ENCODE peak calls at places on chromosomes 12 and 14, in six cellular contexts. Q, V, H, B, L and W are unnamed samples. For H3K4me1, the result is how much of the 10 kb centered on the place peaks cover.

GRCh38 chr12:67698711-67699603 is 50.4 kb downstream of the DYRK2 start:
- DNase-seq in Q (no peak), V (no peak), H (no peak), B (no peak), L (no peak), W (no peak)

GRCh38 chr12:39780527-39781446 is 161.2 kb upstream of the ABCD2 start:
- DNase-seq in Q (no peak), V (no peak), H (no peak), B (no peak), L (no peak), W (no peak)

GRCh38 chr12:51994959-51995358 is 11.8 kb upstream of the TAMALIN start:
- DNase-seq in Q (no peak), V (no peak), H (no peak), B (no peak), L (no peak), W (no peak)

GRCh38 chr14:76055330-76055729 is 69.8 kb downstream of the IFT43 start:
- DNase-seq in Q (no peak), V (no peak), H (no peak), B (no peak), L (no peak), W (no peak)

GRCh38 chr12:112116232-112117060 is 7.9 kb upstream of the NAA25 start:
- DNase-seq in Q (peak), V (peak), H (peak), B (no peak), L (peak), W (peak)

GRCh38 chr12:106861984-106862894 is 87.8 kb downstream of the RIC8B start:
- DNase-seq in Q (no peak), V (no peak), H (no peak), B (no peak), L (no peak), W (no peak)

GRCh38 chr14:99699071-99699760 is 15.1 kb downstream of the CYP46A1 start:
- DNase-seq in Q (no peak), V (no peak), H (no peak), B (no peak), L (no peak), W (peak)

GRCh38 chr12:119807380-119807779 is 69.7 kb downstream of the CIT start:
- DNase-seq in Q (no peak), V (no peak), H (no peak), B (no peak), L (no peak), W (no peak)

GRCh38 chr12:122872815-122873361 is 23.0 kb downstream of the VPS37B start:
- DNase-seq in Q (peak), V (no peak), H (no peak), B (no peak), L (no peak), W (no peak)

GRCh38 chr12:122874081-122874480 is 21.8 kb downstream of the VPS37B start:
- DNase-seq in Q (peak), V (peak), H (no peak), B (no peak), L (no peak), W (no peak)

GRCh38 chr12:122873540-122873939 is 22.4 kb downstream of the VPS37B start:
- DNase-seq in Q (peak), V (no peak), H (no peak), B (no peak), L (no peak), W (no peak)

GRCh38 chr12:122876724-122877123 is 19.2 kb downstream of the VPS37B start:
- DNase-seq in Q (peak), V (no peak), H (no peak), B (no peak), L (peak), W (no peak)

GRCh38 chr12:122875590-122876220 is 20.2 kb downstream of the VPS37B start:
- DNase-seq in Q (peak), V (peak), H (no peak), B (no peak), L (no peak), W (peak)
- H3K4me1 ChIP-seq in Q (under half), V (under half), H (half or more), B (under half), L (half or more), W (under half)

GRCh38 chr14:79373451-79373850 is 837.9 kb downstream of the DIO2 start:
- DNase-seq in Q (no peak), V (no peak), H (no peak), B (no peak), L (no peak), W (no peak)

GRCh38 chr14:79375336-79375735 is 836.0 kb downstream of the DIO2 start:
- DNase-seq in Q (no peak), V (no peak), H (no peak), B (no peak), L (no peak), W (no peak)

GRCh38 chr14:79370969-79371368 is 840.3 kb downstream of the DIO2 start:
- DNase-seq in Q (no peak), V (no peak), H (no peak), B (no peak), L (no peak), W (no peak)

GRCh38 chr14:79369359-79370332 is 841.7 kb downstream of the DIO2 start:
- DNase-seq in Q (no peak), V (no peak), H (peak), B (no peak), L (no peak), W (no peak)
- TF ChIP-seq CTCF in Q (no peak), V (no peak), H (no peak), B (no peak), L (no peak), W (no peak)

GRCh38 chr12:113241191-113242017 is 20.1 kb downstream of the TPCN1 start:
- DNase-seq in Q (peak), V (no peak), H (peak), B (no peak), L (no peak), W (peak)
- H3K4me1 ChIP-seq in Q (half or more), V (under half), H (half or more), B (half or more), L (half or more), W (under half)

GRCh38 chr12:169528-170360 is 44.2 kb downstream of the SLC6A12 start:
- DNase-seq in Q (no peak), V (peak), H (no peak), B (no peak), L (no peak), W (no peak)
- TF ChIP-seq CTCF in Q (no peak), V (no peak), H (no peak), B (no peak), L (no peak), W (no peak)

GRCh38 chr14:61418749-61419148 is 97.4 kb downstream of the PRKCH start:
- DNase-seq in Q (no peak), V (no peak), H (no peak), B (no peak), L (peak), W (no peak)

GRCh38 chr14:61417890-61418455 is 96.6 kb downstream of the PRKCH start:
- DNase-seq in Q (no peak), V (no peak), H (no peak), B (no peak), L (no peak), W (no peak)

GRCh38 chr14:61417141-61417540 is 95.8 kb downstream of the PRKCH start:
- DNase-seq in Q (no peak), V (no peak), H (no peak), B (no peak), L (no peak), W (no peak)

GRCh38 chr14:61420326-61420725 is 98.9 kb downstream of the PRKCH start:
- DNase-seq in Q (no peak), V (no peak), H (no peak), B (no peak), L (no peak), W (no peak)

DNA sequence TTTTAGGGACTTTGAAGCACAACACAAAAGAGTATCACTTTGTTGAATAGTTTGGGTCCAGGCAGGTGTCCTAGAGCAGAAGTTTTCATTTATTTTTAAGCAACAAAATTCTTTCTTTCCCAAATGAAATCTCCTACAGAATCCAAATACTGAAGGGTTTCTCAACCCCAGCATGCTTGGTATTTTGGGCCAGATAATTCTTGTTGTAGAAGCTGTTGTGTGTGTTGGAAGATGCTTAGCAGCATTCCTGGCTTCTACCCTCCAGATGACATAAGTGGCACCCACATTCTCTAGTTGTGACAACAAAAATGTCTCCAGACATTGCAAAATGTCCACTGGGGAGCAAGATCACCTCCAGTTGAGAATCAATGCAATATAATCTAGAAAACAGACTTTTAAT is 97.8 kb downstream of the PRKCH start:
- DNase-seq in Q (no peak), V (no peak), H (no peak), B (no peak), L (no peak), W (no peak)
- H3K4me1 ChIP-seq in Q (under half), V (under half), H (under half), B (under half), L (half or more), W (under half)